ENCODE peak calls at places on chromosomes 7 and 10, in six cellular contexts. One of them, this sample, is unnamed.

GRCh38 chr10:51547941-51548340 is 151.5 kb downstream of the CSTF2T start:
- DNase-seq in right atrium auricular region: no peak
- DNase-seq in iris pigment epithelial cell: no peak
- DNase-seq in activated T-helper 1 cell treated with anti-CD3 and anti-CD28 coated beads, Interleukin-2, amount 50 U/mL, for 16 hours: no peak
- DNase-seq in effector memory CD8-positive, alpha-beta T cell: no peak
- DNase-seq in activated T-cell treated with anti-CD3 and anti-CD28 coated beads for 48 hours: no peak
- DNase-seq in this sample: no peak

GRCh38 chr7:17640730-17641377 is 299.4 kb downstream of the SNX13 start:
- DNase-seq in activated T-helper 1 cell treated with anti-CD3 and anti-CD28 coated beads, Interleukin-2, amount 50 U/mL, for 16 hours: no peak
- DNase-seq in right atrium auricular region: no peak
- DNase-seq in iris pigment epithelial cell: no peak
- DNase-seq in activated T-cell treated with anti-CD3 and anti-CD28 coated beads for 48 hours: no peak
- DNase-seq in effector memory CD8-positive, alpha-beta T cell: peak
- DNase-seq in this sample: peak

GRCh38 chr7:38374507-38374906 is 101.1 kb upstream of the TARP start:
- DNase-seq in activated T-cell treated with anti-CD3 and anti-CD28 coated beads for 48 hours: no peak
- DNase-seq in effector memory CD8-positive, alpha-beta T cell: peak
- DNase-seq in right atrium auricular region: no peak
- DNase-seq in activated T-helper 1 cell treated with anti-CD3 and anti-CD28 coated beads, Interleukin-2, amount 50 U/mL, for 16 hours: no peak
- DNase-seq in iris pigment epithelial cell: peak
- DNase-seq in this sample: peak

GRCh38 chr10:81874878-81875679 is at the start of gene NRG3:
- DNase-seq in effector memory CD8-positive, alpha-beta T cell: no peak
- DNase-seq in activated T-cell treated with anti-CD3 and anti-CD28 coated beads for 48 hours: no peak
- DNase-seq in activated T-helper 1 cell treated with anti-CD3 and anti-CD28 coated beads, Interleukin-2, amount 50 U/mL, for 16 hours: no peak
- DNase-seq in right atrium auricular region: no peak
- DNase-seq in iris pigment epithelial cell: no peak
- DNase-seq in this sample: no peak

GRCh38 chr10:16231734-16232133 is 205.1 kb upstream of the PTER start:
- DNase-seq in activated T-helper 1 cell treated with anti-CD3 and anti-CD28 coated beads, Interleukin-2, amount 50 U/mL, for 16 hours: no peak
- DNase-seq in right atrium auricular region: no peak
- DNase-seq in iris pigment epithelial cell: no peak
- DNase-seq in effector memory CD8-positive, alpha-beta T cell: no peak
- DNase-seq in activated T-cell treated with anti-CD3 and anti-CD28 coated beads for 48 hours: no peak
- DNase-seq in this sample: no peak

GRCh38 chr7:105268056-105268455 is 120.7 kb downstream of the SRPK2 start:
- DNase-seq in activated T-cell treated with anti-CD3 and anti-CD28 coated beads for 48 hours: no peak
- DNase-seq in effector memory CD8-positive, alpha-beta T cell: no peak
- DNase-seq in activated T-helper 1 cell treated with anti-CD3 and anti-CD28 coated beads, Interleukin-2, amount 50 U/mL, for 16 hours: no peak
- DNase-seq in right atrium auricular region: no peak
- DNase-seq in iris pigment epithelial cell: peak
- DNase-seq in this sample: peak

GRCh38 chr10:6255548-6256061 is 52.9 kb downstream of the PFKFB3 start:
- DNase-seq in effector memory CD8-positive, alpha-beta T cell: no peak
- DNase-seq in iris pigment epithelial cell: no peak
- DNase-seq in activated T-helper 1 cell treated with anti-CD3 and anti-CD28 coated beads, Interleukin-2, amount 50 U/mL, for 16 hours: no peak
- DNase-seq in right atrium auricular region: no peak
- DNase-seq in activated T-cell treated with anti-CD3 and anti-CD28 coated beads for 48 hours: no peak
- DNase-seq in this sample: no peak

GRCh38 chr7:149225106-149225505 is 14.3 kb upstream of the ZNF212 start:
- DNase-seq in effector memory CD8-positive, alpha-beta T cell: no peak
- DNase-seq in right atrium auricular region: no peak
- DNase-seq in activated T-cell treated with anti-CD3 and anti-CD28 coated beads for 48 hours: no peak
- DNase-seq in iris pigment epithelial cell: no peak
- DNase-seq in activated T-helper 1 cell treated with anti-CD3 and anti-CD28 coated beads, Interleukin-2, amount 50 U/mL, for 16 hours: no peak
- DNase-seq in this sample: no peak

GRCh38 chr7:12229046-12229445 is 18.0 kb downstream of the TMEM106B start:
- DNase-seq in activated T-helper 1 cell treated with anti-CD3 and anti-CD28 coated beads, Interleukin-2, amount 50 U/mL, for 16 hours: no peak
- DNase-seq in right atrium auricular region: no peak
- DNase-seq in activated T-cell treated with anti-CD3 and anti-CD28 coated beads for 48 hours: no peak
- DNase-seq in effector memory CD8-positive, alpha-beta T cell: no peak
- DNase-seq in iris pigment epithelial cell: peak
- DNase-seq in this sample: peak

GRCh38 chr10:107103174-107104025 is 61.1 kb downstream of the SORCS1 start:
- DNase-seq in effector memory CD8-positive, alpha-beta T cell: no peak
- DNase-seq in iris pigment epithelial cell: no peak
- DNase-seq in activated T-cell treated with anti-CD3 and anti-CD28 coated beads for 48 hours: no peak
- DNase-seq in activated T-helper 1 cell treated with anti-CD3 and anti-CD28 coated beads, Interleukin-2, amount 50 U/mL, for 16 hours: no peak
- DNase-seq in right atrium auricular region: no peak
- DNase-seq in this sample: no peak

This sample was measured in fibroblast of lung.